ENCODE peak calls at places on chromosomes 2 and 18, in six cellular contexts. A is HS-5, H is NCI-H1092, Z is NCI-H2081, J is HTR-8/SVneo, L is kidney tubule cell. X is an unnamed sample.

GRCh38 chr2:40668435-40668834 is 216.5 kb upstream of the SLC8A1 start:
- DNase-seq in Z (no peak), L (no peak), A (no peak), H (no peak), J (peak), X (no peak)

GRCh38 chr2:237208373-237209045 is 122.8 kb downstream of the COPS8 start:
- DNase-seq in Z (no peak), A (peak), H (no peak), J (no peak), L (no peak), X (no peak)

GRCh38 chr2:164875334-164876205 is 33.9 kb upstream of the COBLL1 start:
- DNase-seq in A (no peak), Z (no peak), H (no peak), L (no peak), J (no peak), X (no peak)

GRCh38 chr2:159101755-159102489 is 133.5 kb downstream of the TANC1 start:
- DNase-seq in Z (no peak), J (no peak), H (no peak), A (no peak), L (no peak), X (no peak)

GRCh38 chr18:13232971-13233565 is 14.5 kb downstream of the LDLRAD4 start:
- DNase-seq in J (no peak), H (no peak), Z (no peak), L (no peak), A (no peak), X (no peak)

GRCh38 chr2:56053679-56054078 is 130.1 kb upstream of the EFEMP1 start:
- DNase-seq in Z (no peak), A (no peak), H (no peak), J (no peak), L (no peak), X (no peak)

GRCh38 chr2:101706819-101707177 is 9.3 kb downstream of the MAP4K4 start:
- DNase-seq in J (no peak), A (no peak), Z (no peak), L (no peak), H (no peak), X (no peak)

GRCh38 chr2:204313256-204313655 is 232.0 kb upstream of the PARD3B start:
- DNase-seq in L (no peak), Z (no peak), A (no peak), H (no peak), J (no peak), X (no peak)

GRCh38 chr18:24964213-24964612 is 387.8 kb downstream of the ZNF521 start:
- DNase-seq in A (no peak), Z (no peak), L (no peak), H (no peak), J (no peak), X (no peak)

GRCh38 chr2:29238497-29238896 is 123.3 kb downstream of the CLIP4 start:
- DNase-seq in H (no peak), Z (no peak), L (peak), J (peak), A (no peak), X (no peak)

GRCh38 chr2:151361674-151362380 is 4.4 kb downstream of the TNFAIP6 start:
- DNase-seq in A (no peak), J (no peak), Z (no peak), H (no peak), L (peak), X (no peak)

GRCh38 chr2:187569571-187569970 is 15.3 kb upstream of the TFPI start:
- DNase-seq in A (no peak), Z (no peak), L (no peak), H (no peak), J (no peak), X (no peak)

GRCh38 chr2:145759228-145759940 is 1239.5 kb upstream of the ZEB2 start:
- DNase-seq in A (no peak), J (no peak), L (no peak), H (no peak), Z (no peak), X (no peak)

GRCh38 chr18:79953921-79954651 is 2.6 kb upstream of the SLC66A2 start:
- DNase-seq in Z (no peak), J (no peak), L (peak), A (no peak), H (no peak), X (no peak)

GRCh38 chr2:174341301-174341994 is 6.7 kb downstream of the SP9 start:
- DNase-seq in J (peak), A (peak), Z (peak), L (peak), H (peak), X (peak)

GRCh38 chr2:140508756-140509155 is 1622.1 kb downstream of the LRP1B start:
- DNase-seq in Z (no peak), L (no peak), H (no peak), A (no peak), J (no peak), X (no peak)

GRCh38 chr2:44051948-44052347 is 56.2 kb upstream of the LRPPRC start:
- DNase-seq in H (no peak), A (no peak), L (no peak), Z (no peak), J (no peak), X (no peak)

GRCh38 chr2:149617057-149617456 is 29.5 kb upstream of the MMADHC start:
- DNase-seq in Z (no peak), H (no peak), A (no peak), J (no peak), L (no peak), X (no peak)

GRCh38 chr2:130769343-130769907 is 14.1 kb downstream of the AMER3 start:
- DNase-seq in A (no peak), H (no peak), L (no peak), Z (no peak), J (no peak), X (no peak)